ENCODE peak calls at places on chromosome 13, in four cellular contexts. One of them, this sample, is unnamed.

GRCh38 chr13:42525035-42525504 is 48.9 kb upstream of the TNFSF11 start:
- DNase-seq in germinal center: no peak
- DNase-seq in nephron progenitor cell: no peak
- DNase-seq in upper lobe of right lung: no peak
- DNase-seq in this sample: no peak

GRCh38 chr13:68609671-68610070 is 1379.5 kb upstream of the PCDH9 start:
- DNase-seq in germinal center: no peak
- DNase-seq in nephron progenitor cell: no peak
- DNase-seq in upper lobe of right lung: no peak
- DNase-seq in this sample: no peak

GRCh38 chr13:111396457-111396856 is 76.0 kb downstream of the TEX29 start:
- DNase-seq in nephron progenitor cell: no peak
- DNase-seq in germinal center: no peak
- DNase-seq in upper lobe of right lung: no peak
- DNase-seq in this sample: no peak

GRCh38 chr13:82797876-82798275 is 1084.4 kb downstream of the SLITRK1 start:
- DNase-seq in upper lobe of right lung: no peak
- DNase-seq in germinal center: no peak
- DNase-seq in nephron progenitor cell: no peak
- DNase-seq in this sample: no peak

GRCh38 chr13:40316301-40316700 is 350.1 kb downstream of the FOXO1 start:
- DNase-seq in germinal center: no peak
- DNase-seq in upper lobe of right lung: no peak
- DNase-seq in nephron progenitor cell: no peak
- DNase-seq in this sample: no peak

GRCh38 chr13:45715351-45715750 is 13.2 kb downstream of the CBY2 start:
- DNase-seq in upper lobe of right lung: no peak
- DNase-seq in nephron progenitor cell: no peak
- DNase-seq in germinal center: no peak
- DNase-seq in this sample: no peak

GRCh38 chr13:51071493-51071892 is 39.6 kb downstream of the C13orf42 start:
- DNase-seq in nephron progenitor cell: no peak
- DNase-seq in germinal center: no peak
- DNase-seq in upper lobe of right lung: no peak
- DNase-seq in this sample: no peak

GRCh38 chr13:111384441-111385181 is 64.2 kb downstream of the TEX29 start:
- DNase-seq in germinal center: no peak
- DNase-seq in upper lobe of right lung: no peak
- DNase-seq in nephron progenitor cell: no peak
- DNase-seq in this sample: no peak

GRCh38 chr13:47408546-47409319 is 511.9 kb upstream of the HTR2A start:
- DNase-seq in nephron progenitor cell: no peak
- DNase-seq in upper lobe of right lung: no peak
- DNase-seq in germinal center: no peak
- DNase-seq in this sample: peak

GRCh38 chr13:76837811-76838210 is 48.4 kb downstream of the KCTD12 start:
- DNase-seq in upper lobe of right lung: no peak
- DNase-seq in germinal center: no peak
- DNase-seq in nephron progenitor cell: no peak
- DNase-seq in this sample: no peak

GRCh38 chr13:74210693-74211393 is 76.6 kb upstream of the KLF12 start:
- DNase-seq in germinal center: no peak
- DNase-seq in upper lobe of right lung: no peak
- DNase-seq in nephron progenitor cell: no peak
- DNase-seq in this sample: peak

GRCh38 chr13:105774739-105775460 is 760.6 kb downstream of the EFNB2 start:
- DNase-seq in nephron progenitor cell: no peak
- DNase-seq in upper lobe of right lung: no peak
- DNase-seq in germinal center: no peak
- DNase-seq in this sample: no peak

GRCh38 chr13:24196593-24197197 is 36.2 kb downstream of the SPATA13 start:
- DNase-seq in nephron progenitor cell: no peak
- DNase-seq in upper lobe of right lung: no peak
- DNase-seq in germinal center: no peak
- DNase-seq in this sample: no peak

GRCh38 chr13:99404005-99404755 is 97.0 kb upstream of the GPR183 start:
- DNase-seq in germinal center: no peak
- DNase-seq in upper lobe of right lung: peak
- DNase-seq in nephron progenitor cell: no peak
- DNase-seq in this sample: no peak

GRCh38 chr13:106213028-106213427 is 322.4 kb downstream of the EFNB2 start:
- DNase-seq in upper lobe of right lung: no peak
- DNase-seq in germinal center: no peak
- DNase-seq in nephron progenitor cell: no peak
- DNase-seq in this sample: peak

GRCh38 chr13:34208326-34208725 is 390.4 kb downstream of the RFC3 start:
- DNase-seq in upper lobe of right lung: no peak
- DNase-seq in nephron progenitor cell: no peak
- DNase-seq in germinal center: no peak
- DNase-seq in this sample: peak

GRCh38 chr13:92807343-92807742 is 419.3 kb upstream of the GPC6 start:
- DNase-seq in upper lobe of right lung: no peak
- DNase-seq in nephron progenitor cell: no peak
- DNase-seq in germinal center: no peak
- DNase-seq in this sample: peak

GRCh38 chr13:29484236-29484635 is 111.3 kb downstream of the SLC7A1 start:
- DNase-seq in upper lobe of right lung: no peak
- DNase-seq in nephron progenitor cell: no peak
- DNase-seq in germinal center: peak
- DNase-seq in this sample: no peak

GRCh38 chr13:39159393-39159792 is 121.1 kb downstream of the NHLRC3 start:
- DNase-seq in nephron progenitor cell: no peak
- DNase-seq in upper lobe of right lung: no peak
- DNase-seq in germinal center: no peak
- DNase-seq in this sample: no peak

GRCh38 chr13:20775961-20776360 is 2.2 kb upstream of the EEF1AKMT1 start:
- DNase-seq in upper lobe of right lung: no peak
- DNase-seq in nephron progenitor cell: no peak
- DNase-seq in germinal center: no peak
- DNase-seq in this sample: no peak

GRCh38 chr13:76148374-76148773 is 512.2 kb downstream of the LMO7 start:
- DNase-seq in upper lobe of right lung: no peak
- DNase-seq in germinal center: no peak
- DNase-seq in nephron progenitor cell: no peak
- DNase-seq in this sample: no peak

GRCh38 chr13:48160879-48161278 is 66.0 kb upstream of the MED4 start:
- DNase-seq in nephron progenitor cell: no peak
- DNase-seq in germinal center: no peak
- DNase-seq in upper lobe of right lung: no peak
- DNase-seq in this sample: peak

This sample was measured in AG20443.